ENCODE peak calls at places on chromosomes 16 and 17, in nine cellular contexts. K, M, W, B, Q, H, V, O and D are unnamed samples.

GRCh38 chr17:39667262-39668140 is 752 bp upstream of the PNMT start:
- DNase-seq in K (no peak), M (no peak), W (no peak), B (no peak), Q (no peak), H (no peak), V (peak), O (no peak), D (no peak)

GRCh38 chr17:16512011-16512410 is 20.0 kb upstream of the LRRC75A start:
- DNase-seq in K (no peak), M (no peak), W (no peak), B (no peak), Q (no peak), H (no peak), V (no peak), O (no peak), D (no peak)

GRCh38 chr17:57548421-57549385 is 196.4 kb downstream of the CCDC182 start:
- DNase-seq in K (peak), M (no peak), W (no peak), B (no peak), Q (no peak), H (no peak), V (no peak), O (no peak), D (no peak)

GRCh38 chr17:59401725-59402124 is 70.3 kb downstream of the YPEL2 start:
- DNase-seq in K (no peak), M (no peak), W (no peak), B (no peak), Q (no peak), H (no peak), V (no peak), O (no peak), D (no peak)

GRCh38 chr17:45228121-45228941 is 6.6 kb downstream of the FMNL1 start:
- DNase-seq in K (no peak), M (no peak), W (peak), B (no peak), Q (no peak), H (peak), V (peak), O (no peak), D (no peak)

GRCh38 chr17:70365098-70365583 is 195.8 kb downstream of the KCNJ2 start:
- DNase-seq in K (peak), M (no peak), W (no peak), B (no peak), Q (no peak), H (no peak), V (no peak), O (peak), D (peak)

GRCh38 chr17:30363715-30364202 is 15.0 kb upstream of the CPD start:
- DNase-seq in K (peak), M (peak), W (peak), B (no peak), Q (no peak), H (no peak), V (no peak), O (no peak), D (peak)

GRCh38 chr17:34254651-34255380 is at the start of gene CCL2:
- DNase-seq in K (peak), M (no peak), W (no peak), B (no peak), Q (no peak), H (peak), V (peak), O (no peak), D (peak)

GRCh38 chr17:8725881-8726280 is 18.8 kb downstream of the CCDC42 start:
- DNase-seq in K (no peak), M (no peak), W (no peak), B (no peak), Q (no peak), H (no peak), V (no peak), O (no peak), D (no peak)

GRCh38 chr17:30545024-30545423 is 67.8 kb downstream of the GOSR1 start:
- DNase-seq in K (no peak), M (no peak), W (no peak), B (no peak), Q (no peak), H (no peak), V (no peak), O (no peak), D (no peak)

GRCh38 chr16:67089101-67089500 is 20.6 kb upstream of the PHAF1 start:
- DNase-seq in K (no peak), M (no peak), W (no peak), B (no peak), Q (no peak), H (no peak), V (no peak), O (no peak), D (no peak)

GRCh38 chr16:83517398-83517797 is 290.4 kb upstream of the HSBP1 start:
- DNase-seq in K (no peak), M (no peak), W (no peak), B (no peak), Q (no peak), H (no peak), V (no peak), O (no peak), D (no peak)